ENCODE peak calls at places on chromosomes 5 and 9, in ten cellular contexts. S is body of pancreas, Z is IMR-90, I is esophagus squamous epithelium, N is lower leg skin, L is tibial nerve, E is Peyer's patch, O is ovary, X is HCT116, B is suprapubic skin. M is an unnamed sample.

GRCh38 chr5:149847611-149848010 is 97.0 kb downstream of the PDE6A start:
- DNase-seq in S (no peak), Z (no peak), I (no peak), N (no peak), L (no peak), E (no peak), O (no peak), X (no peak), B (no peak), M (no peak)

GRCh38 chr9:138072897-138073296 is 195.3 kb downstream of the CACNA1B start:
- DNase-seq in S (peak), Z (no peak), I (no peak), N (no peak), L (no peak), E (peak), O (no peak), X (no peak), B (peak), M (no peak)

GRCh38 chr9:78775211-78775610 is 478.3 kb downstream of the PSAT1 start:
- DNase-seq in S (no peak), Z (no peak), I (no peak), N (no peak), L (no peak), E (no peak), O (no peak), X (no peak), B (no peak), M (no peak)

GRCh38 chr9:93300585-93301081 is 116.7 kb downstream of the WNK2 start:
- DNase-seq in S (peak), Z (no peak), I (no peak), N (no peak), L (no peak), E (peak), O (no peak), X (no peak), B (peak), M (no peak)

GRCh38 chr5:133304707-133305216 is 252.9 kb downstream of the HSPA4 start:
- DNase-seq in S (no peak), Z (no peak), I (no peak), N (no peak), L (no peak), E (no peak), O (no peak), X (no peak), B (no peak), M (no peak)

GRCh38 chr5:98307811-98308210 is 465.7 kb upstream of the RGMB start:
- DNase-seq in S (no peak), Z (peak), I (no peak), N (no peak), L (no peak), E (no peak), O (no peak), X (no peak), B (no peak), M (no peak)

GRCh38 chr5:128613111-128613510 is 75.1 kb upstream of the FBN2 start:
- DNase-seq in S (peak), Z (no peak), I (no peak), N (no peak), L (no peak), E (no peak), O (no peak), X (no peak), B (no peak), M (no peak)

GRCh38 chr9:21110708-21111576 is 30.7 kb downstream of the IFNW1 start:
- DNase-seq in S (no peak), Z (peak), I (no peak), N (no peak), L (no peak), E (no peak), O (no peak), X (peak), B (no peak), M (no peak)

GRCh38 chr9:98147582-98147981 is 28.6 kb upstream of the TRIM14 start:
- DNase-seq in S (no peak), Z (peak), I (no peak), N (no peak), L (no peak), E (no peak), O (no peak), X (no peak), B (no peak), M (no peak)

GRCh38 chr9:114086607-114087006 is 8.5 kb upstream of the AMBP start:
- DNase-seq in S (no peak), Z (no peak), I (no peak), N (no peak), L (no peak), E (no peak), O (no peak), X (no peak), B (no peak), M (no peak)

GRCh38 chr9:112790231-112790774 is 39.7 kb downstream of the SNX30 start:
- DNase-seq in S (no peak), Z (no peak), I (no peak), N (no peak), L (no peak), E (no peak), O (no peak), X (no peak), B (no peak), M (no peak)

GRCh38 chr9:127810378-127811187 is 7.9 kb downstream of the FPGS start:
- DNase-seq in S (no peak), Z (no peak), I (no peak), N (no peak), L (no peak), E (no peak), O (no peak), X (no peak), B (no peak), M (no peak)

GRCh38 chr5:126525630-126526245 is 69.3 kb downstream of the ALDH7A1 start:
- DNase-seq in S (peak), Z (peak), I (no peak), N (peak), L (peak), E (peak), O (peak), X (peak), B (peak), M (peak)

GRCh38 chr5:51902512-51902911 is 519.3 kb downstream of the ISL1 start:
- DNase-seq in S (no peak), Z (no peak), I (no peak), N (no peak), L (no peak), E (no peak), O (no peak), X (no peak), B (no peak), M (no peak)

GRCh38 chr5:141084487-141084989 is 9.9 kb upstream of the PCDHB2 start:
- DNase-seq in S (peak), Z (peak), I (no peak), N (no peak), L (no peak), E (no peak), O (peak), X (no peak), B (no peak), M (peak)
- TF ChIP-seq POLR2A in S (peak), Z (no peak), I (no peak), N (no peak), L (no peak), E (no peak), O (no peak), X (no peak), B (no peak), M (no peak)

DNA sequence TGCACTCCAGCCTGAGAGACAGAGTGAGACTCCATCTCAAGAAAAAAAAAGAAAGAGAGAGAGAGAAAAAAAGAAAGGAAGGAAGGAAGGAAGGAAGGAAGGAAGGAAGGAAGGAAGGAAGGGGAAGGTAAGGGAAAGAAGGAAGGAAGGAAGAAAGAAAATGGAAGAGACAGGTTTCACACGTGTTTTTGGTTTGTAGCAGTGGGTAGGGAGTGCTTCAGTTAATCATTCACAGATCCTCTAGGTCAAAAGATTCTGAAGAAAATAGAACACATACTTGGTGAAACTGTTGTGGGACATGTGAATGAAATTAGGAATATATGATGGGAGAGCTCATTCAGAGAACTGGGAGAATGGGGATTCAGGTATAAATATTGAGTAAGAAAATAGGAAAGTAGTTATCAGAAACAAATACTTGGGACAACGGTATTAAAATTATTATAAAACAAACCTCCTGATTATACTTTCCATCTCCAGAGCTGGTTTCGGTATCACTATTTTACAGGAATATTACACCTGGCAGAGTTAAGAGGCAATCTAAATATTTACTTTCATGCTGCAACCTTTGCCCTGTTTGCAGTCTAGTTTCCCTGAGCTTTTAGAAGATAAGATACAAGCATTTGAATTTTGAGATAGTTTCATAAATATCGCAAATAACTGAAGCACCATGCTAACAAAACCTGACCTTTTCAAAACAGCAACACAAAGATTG is 37.2 kb downstream of the MARVELD2 start:
- DNase-seq in S (peak), Z (no peak), I (no peak), N (no peak), L (no peak), E (no peak), O (no peak), X (no peak), B (no peak), M (no peak)
- TF ChIP-seq POLR2A in S (no peak), Z (no peak), I (no peak), N (no peak), L (no peak), E (no peak), O (no peak), X (no peak), B (no peak), M (no peak)

DNA sequence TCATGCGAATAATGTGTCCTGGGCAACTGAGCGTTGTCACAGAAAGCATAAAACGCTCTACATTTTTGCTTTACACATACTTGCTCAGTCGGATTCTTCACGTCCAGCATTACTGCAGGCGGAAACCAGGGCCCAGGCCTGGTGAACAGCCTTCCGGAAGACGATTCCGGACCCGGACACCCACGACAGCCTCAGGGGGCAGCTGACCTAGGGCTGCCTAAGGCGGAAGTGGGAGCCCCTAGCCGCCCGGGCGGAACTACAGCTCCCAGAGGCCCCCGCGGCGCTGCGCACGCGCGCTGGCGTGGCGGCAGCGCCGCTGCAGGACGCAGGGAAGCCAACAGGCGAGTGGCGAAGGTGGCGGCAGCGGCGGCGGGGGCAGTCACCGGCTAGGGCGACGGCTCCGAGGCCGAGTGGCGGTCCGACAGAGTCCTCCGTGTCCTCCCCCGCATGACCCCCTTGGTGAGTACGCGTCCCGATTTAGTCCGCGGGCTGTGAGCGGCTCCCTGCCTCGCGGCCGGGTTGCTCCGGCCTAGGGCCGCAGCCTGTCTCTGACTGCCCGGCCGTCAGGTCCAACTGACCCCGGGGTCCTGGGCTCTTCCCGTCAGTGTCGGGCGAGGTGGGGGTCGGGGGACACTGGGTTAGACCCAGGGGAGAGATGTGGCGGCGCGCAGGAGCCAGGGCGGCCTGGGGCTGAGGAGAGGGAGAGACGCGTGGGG is at the start of gene GAPVD1:
- DNase-seq in S (peak), Z (peak), I (peak), N (peak), L (peak), E (peak), O (peak), X (peak), B (peak), M (peak)
- TF ChIP-seq POLR2A in S (peak), Z (peak), I (peak), N (no peak), L (peak), E (peak), O (peak), X (no peak), B (no peak), M (peak)

GRCh38 chr9:121235512-121235911 is 32.5 kb upstream of the GSN start:
- DNase-seq in S (peak), Z (no peak), I (no peak), N (no peak), L (no peak), E (no peak), O (no peak), X (no peak), B (no peak), M (no peak)

GRCh38 chr9:121239851-121240250 is 28.1 kb upstream of the GSN start:
- DNase-seq in S (no peak), Z (no peak), I (no peak), N (no peak), L (no peak), E (no peak), O (no peak), X (no peak), B (no peak), M (no peak)

GRCh38 chr9:121239071-121239470 is 28.9 kb upstream of the GSN start:
- DNase-seq in S (no peak), Z (peak), I (no peak), N (no peak), L (no peak), E (no peak), O (no peak), X (no peak), B (no peak), M (no peak)

GRCh38 chr9:121230231-121230630 is 28.6 kb upstream of the RAB14 start:
- DNase-seq in S (no peak), Z (no peak), I (no peak), N (no peak), L (no peak), E (no peak), O (no peak), X (no peak), B (no peak), M (no peak)

DNA sequence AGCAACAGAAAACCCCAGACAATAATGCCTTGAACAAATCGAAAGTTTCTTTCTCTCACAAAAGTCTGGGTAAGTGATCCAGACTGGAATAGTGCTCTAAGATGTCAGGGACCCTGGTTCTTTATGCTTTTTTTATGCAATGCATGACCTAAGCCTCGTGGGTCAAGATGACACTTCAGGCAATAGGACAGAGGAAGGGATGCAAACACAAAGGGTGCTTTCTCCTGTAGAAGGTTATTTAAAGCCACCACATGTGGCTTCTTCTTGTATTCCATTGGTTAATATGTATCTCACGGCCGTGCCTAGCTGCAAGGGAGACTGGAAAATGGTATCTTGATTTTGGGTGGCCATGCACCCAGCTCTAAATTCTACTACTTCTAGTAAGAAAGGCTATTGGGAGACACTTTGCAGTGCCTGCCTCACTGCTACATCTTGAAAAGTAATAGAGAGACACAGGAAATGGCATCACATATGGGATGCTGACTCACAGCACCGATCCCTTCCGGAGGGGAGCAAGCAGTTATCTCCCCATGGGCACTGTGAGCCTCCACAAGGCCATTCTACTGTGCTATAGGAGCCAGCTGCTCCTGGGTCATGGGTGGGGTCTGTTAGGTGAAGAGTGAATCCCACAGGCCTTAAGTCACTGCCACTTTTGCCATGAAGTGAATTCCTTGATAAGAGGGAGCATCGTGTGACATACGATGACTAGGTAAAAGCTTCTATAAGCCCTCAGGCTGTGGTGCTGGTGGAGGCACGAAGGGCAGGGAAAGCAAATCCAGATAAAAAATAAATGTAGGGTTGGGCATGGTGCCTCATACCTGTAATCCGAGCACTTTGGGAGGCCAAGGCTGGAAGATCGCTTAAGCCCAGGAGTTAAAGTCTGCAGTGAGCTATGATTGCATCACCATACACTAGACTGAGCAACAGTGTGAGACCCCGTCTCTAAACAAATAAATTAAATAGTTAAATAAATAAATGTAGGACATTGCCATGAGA is 32.5 kb upstream of the RAB14 start:
- DNase-seq in S (peak), Z (peak), I (no peak), N (no peak), L (no peak), E (no peak), O (no peak), X (no peak), B (no peak), M (no peak)
- TF ChIP-seq POLR2A in S (no peak), Z (no peak), I (no peak), N (no peak), L (no peak), E (no peak), O (no peak), X (no peak), B (no peak), M (no peak)

GRCh38 chr5:178236685-178237084 is 4.1 kb upstream of the PHYKPL start:
- DNase-seq in S (peak), Z (no peak), I (no peak), N (peak), L (no peak), E (no peak), O (no peak), X (no peak), B (no peak), M (peak)
- TF ChIP-seq POLR2A in S (peak), Z (no peak), I (no peak), N (no peak), L (no peak), E (no peak), O (no peak), X (no peak), B (no peak), M (peak)

GRCh38 chr9:136645903-136646754 is 16.6 kb upstream of the EGFL7 start:
- DNase-seq in S (peak), Z (no peak), I (no peak), N (no peak), L (no peak), E (no peak), O (no peak), X (no peak), B (no peak), M (peak)
- TF ChIP-seq POLR2A in S (no peak), Z (no peak), I (no peak), N (no peak), L (no peak), E (no peak), O (no peak), X (no peak), B (no peak), M (no peak)

GRCh38 chr5:95763941-95764340 is 32.8 kb downstream of the RHOBTB3 start:
- DNase-seq in S (no peak), Z (no peak), I (no peak), N (no peak), L (no peak), E (no peak), O (no peak), X (no peak), B (no peak), M (no peak)

GRCh38 chr5:95761771-95762680 is 30.9 kb downstream of the RHOBTB3 start:
- DNase-seq in S (no peak), Z (peak), I (no peak), N (no peak), L (no peak), E (no peak), O (no peak), X (no peak), B (no peak), M (no peak)

GRCh38 chr5:95760291-95761191 is 29.4 kb downstream of the RHOBTB3 start:
- DNase-seq in S (no peak), Z (peak), I (no peak), N (no peak), L (no peak), E (no peak), O (no peak), X (no peak), B (no peak), M (no peak)

GRCh38 chr5:95759634-95760033 is 28.5 kb downstream of the RHOBTB3 start:
- DNase-seq in S (peak), Z (peak), I (no peak), N (no peak), L (no peak), E (peak), O (no peak), X (no peak), B (no peak), M (no peak)

GRCh38 chr5:95762681-95763041 is 31.5 kb downstream of the RHOBTB3 start:
- DNase-seq in S (no peak), Z (no peak), I (no peak), N (no peak), L (no peak), E (no peak), O (no peak), X (no peak), B (no peak), M (no peak)
- TF ChIP-seq POLR2A in S (no peak), Z (no peak), I (no peak), N (no peak), L (no peak), E (no peak), O (no peak), X (no peak), B (no peak), M (no peak)

DNA sequence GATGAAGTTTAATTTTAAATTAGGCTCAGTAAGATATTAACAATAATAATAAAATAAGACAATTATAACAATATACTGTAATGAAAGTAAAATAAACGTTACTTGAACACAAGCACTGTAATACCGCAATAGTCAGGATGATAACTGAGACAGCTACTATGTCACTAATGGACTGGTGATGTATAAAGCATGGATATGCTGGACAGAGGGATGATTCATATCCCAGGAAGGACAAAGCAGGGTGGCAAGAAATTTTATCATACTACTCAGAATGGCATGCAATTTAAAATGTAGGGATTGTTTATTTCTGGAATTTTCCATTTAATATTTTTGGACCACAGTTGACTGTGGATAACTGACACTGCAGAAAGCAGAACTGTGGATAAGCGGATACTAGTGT is 196.9 kb downstream of the VPS13A start:
- DNase-seq in S (no peak), Z (peak), I (no peak), N (no peak), L (no peak), E (no peak), O (no peak), X (no peak), B (no peak), M (no peak)
- TF ChIP-seq POLR2A in S (no peak), Z (no peak), I (no peak), N (no peak), L (no peak), E (no peak), O (no peak), X (no peak), B (no peak), M (no peak)